ENCODE peak calls at places on chromosome 20, in four cellular contexts. F is GM12878, Q is HepG2, K is K562. I is an unnamed sample.

GRCh38 chr20:61436268-61436667 is 184.2 kb downstream of the CDH4 start:
- DNase-seq in Q (no peak), K (no peak), F (no peak), I (no peak)

GRCh38 chr20:32003325-32003724 is 6.9 kb upstream of the CCM2L start:
- DNase-seq in Q (no peak), F (no peak), K (no peak), I (no peak)

GRCh38 chr20:5078399-5078958 is 41.3 kb downstream of the PCNA start:
- DNase-seq in Q (peak), F (peak), K (peak), I (no peak)

GRCh38 chr20:52490715-52491430 is 299.3 kb upstream of the ZFP64 start:
- DNase-seq in F (no peak), Q (no peak), K (no peak), I (no peak)

GRCh38 chr20:61513124-61514017 is 261.3 kb downstream of the CDH4 start:
- DNase-seq in K (no peak), F (no peak), Q (no peak), I (no peak)

GRCh38 chr20:19975901-19976300 is 41.3 kb upstream of the NAA20 start:
- DNase-seq in F (no peak), K (no peak), Q (no peak), I (no peak)

GRCh38 chr20:21179796-21180195 is 53.9 kb downstream of the KIZ start:
- DNase-seq in K (no peak), F (no peak), Q (no peak), I (no peak)

GRCh38 chr20:53579581-53580375 is 13.9 kb downstream of the ZNF217 start:
- DNase-seq in K (no peak), Q (peak), F (no peak), I (peak)

GRCh38 chr20:56989516-56989915 is 276.9 kb downstream of the BMP7 start:
- DNase-seq in F (no peak), K (no peak), Q (no peak), I (no peak)

GRCh38 chr20:63350196-63350595 is 11.0 kb downstream of the CHRNA4 start:
- DNase-seq in Q (no peak), F (no peak), K (no peak), I (no peak)

GRCh38 chr20:63351811-63352591 is 9.1 kb downstream of the CHRNA4 start:
- DNase-seq in K (no peak), Q (no peak), F (no peak), I (no peak)

GRCh38 chr20:63350597-63351379 is 10.4 kb downstream of the CHRNA4 start:
- DNase-seq in F (no peak), K (no peak), Q (no peak), I (no peak)

GRCh38 chr20:63352811-63353221 is 8.3 kb downstream of the CHRNA4 start:
- DNase-seq in K (no peak), F (no peak), Q (no peak), I (no peak)

GRCh38 chr20:63351380-63351700 is 9.8 kb downstream of the CHRNA4 start:
- DNase-seq in Q (no peak), F (no peak), K (no peak), I (no peak)
- TF ChIP-seq FOXK2 in Q (no peak), F (no peak), K (no peak), I (no peak)

GRCh38 chr20:64236137-64237088 is 19.1 kb upstream of the PCMTD2 start:
- DNase-seq in Q (peak), F (no peak), K (no peak), I (no peak)
- TF ChIP-seq FOXK2 in Q (no peak), F (peak), K (no peak), I (no peak)

GRCh38 chr20:8587810-8588209 is 455.7 kb downstream of the PLCB1 start:
- DNase-seq in Q (no peak), K (no peak), F (no peak), I (no peak)

GRCh38 chr20:8583209-8584106 is 451.4 kb downstream of the PLCB1 start:
- DNase-seq in F (no peak), Q (peak), K (no peak), I (no peak)

GRCh38 chr20:8581451-8582183 is 449.6 kb downstream of the PLCB1 start:
- DNase-seq in F (no peak), Q (no peak), K (no peak), I (no peak)

GRCh38 chr20:8589956-8590355 is 457.9 kb downstream of the PLCB1 start:
- DNase-seq in F (no peak), K (no peak), Q (no peak), I (no peak)

DNA sequence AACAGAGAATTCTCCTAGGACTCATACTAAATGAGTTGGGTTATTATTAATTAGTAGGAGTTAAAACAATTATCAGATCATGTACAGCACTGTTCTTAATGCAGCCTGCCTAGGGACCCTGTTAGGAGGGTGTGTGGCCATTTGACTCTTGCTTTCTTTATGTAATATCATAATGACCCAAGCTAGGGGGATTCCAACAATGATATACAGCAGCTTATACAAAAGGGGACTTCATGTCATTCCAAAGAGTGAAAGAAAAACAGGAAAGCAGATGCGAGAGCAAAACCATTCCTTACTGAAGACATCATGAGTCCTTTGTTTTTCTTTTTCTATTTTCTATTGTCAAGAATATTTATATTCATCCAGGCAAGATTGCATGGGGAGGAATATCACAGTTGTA is 455.2 kb downstream of the PLCB1 start:
- DNase-seq in Q (no peak), F (no peak), K (no peak), I (no peak)
- TF ChIP-seq FOXK2 in Q (no peak), F (no peak), K (no peak), I (no peak)

GRCh38 chr20:49028684-49029083 is 17.4 kb upstream of the CSE1L start:
- DNase-seq in K (peak), Q (peak), F (no peak), I (peak)
- TF ChIP-seq FOXK2 in K (no peak), Q (no peak), F (no peak), I (no peak)

GRCh38 chr20:36090223-36090622 is 64.3 kb upstream of the EPB41L1 start:
- DNase-seq in Q (no peak), F (no peak), K (no peak), I (no peak)
- TF ChIP-seq FOXK2 in Q (no peak), F (no peak), K (no peak), I (no peak)

DNA sequence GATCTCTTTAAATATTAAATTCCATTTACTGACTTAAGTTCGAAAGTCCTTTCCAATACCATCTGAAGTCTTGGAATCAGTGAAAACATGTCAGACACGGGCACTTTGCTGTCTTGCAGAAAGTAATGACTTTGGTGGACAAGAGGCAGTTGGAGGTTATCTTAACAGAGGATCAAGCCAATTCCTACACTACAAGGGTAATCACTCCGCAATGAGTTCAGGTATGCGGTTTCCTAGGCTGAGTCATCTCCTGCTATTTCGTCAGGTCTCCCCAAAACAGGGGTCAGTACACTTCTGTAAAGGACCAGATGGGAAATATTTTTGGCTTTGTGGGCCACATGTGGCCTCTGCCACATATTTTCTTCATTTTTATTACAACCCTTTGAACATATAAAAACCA is 656.6 kb downstream of the KIF16B start:
- DNase-seq in K (no peak), Q (no peak), F (no peak), I (no peak)
- TF ChIP-seq FOXK2 in K (no peak), Q (no peak), F (no peak), I (no peak)

GRCh38 chr20:33838035-33838864 is 27.1 kb downstream of the CHMP4B start:
- DNase-seq in Q (no peak), K (no peak), F (no peak), I (no peak)
- TF ChIP-seq FOXK2 in Q (no peak), K (no peak), F (no peak), I (no peak)

I was measured in HEK293T.